ENCODE peak calls at places on chromosomes 7 and 10, in five cellular contexts. J, O, D, C and Q are unnamed samples.

GRCh38 chr7:78063758-78064157 is 265.2 kb downstream of the PHTF2 start:
- DNase-seq in J (no peak), O (no peak), D (no peak), C (no peak), Q (no peak)

GRCh38 chr10:129940617-129941198 is 23.4 kb downstream of the EBF3 start:
- DNase-seq in J (no peak), O (no peak), D (no peak), C (no peak), Q (no peak)

GRCh38 chr7:41097501-41097900 is 605.4 kb downstream of the INHBA start:
- DNase-seq in J (no peak), O (peak; percentile 61), D (no peak), C (no peak), Q (no peak)

GRCh38 chr7:98250789-98251188 is 1.2 kb downstream of the TECPR1 start:
- DNase-seq in J (no peak), O (no peak), D (no peak), C (peak; percentile 31), Q (no peak)

GRCh38 chr10:100728928-100729876 is 16.2 kb upstream of the PAX2 start:
- DNase-seq in J (peak; percentile 86), O (no peak), D (peak; percentile 41), C (no peak), Q (peak; percentile 18)

GRCh38 chr10:129773359-129773990 is 190.6 kb downstream of the EBF3 start:
- DNase-seq in J (no peak), O (no peak), D (peak; percentile 49), C (no peak), Q (no peak)

GRCh38 chr10:10865303-10865702 is 152.4 kb upstream of the CELF2 start:
- DNase-seq in J (no peak), O (no peak), D (no peak), C (no peak), Q (no peak)

GRCh38 chr7:98870807-98871491 is 1.1 kb upstream of the TMEM130 start:
- DNase-seq in J (no peak), O (no peak), D (peak; percentile 54), C (no peak), Q (no peak)

GRCh38 chr7:148882192-148882591 is 1.9 kb downstream of the EZH2 start:
- DNase-seq in J (no peak), O (no peak), D (no peak), C (no peak), Q (no peak)

GRCh38 chr10:132122939-132123445 is 57.2 kb downstream of the JAKMIP3 start:
- DNase-seq in J (no peak), O (no peak), D (no peak), C (no peak), Q (no peak)

GRCh38 chr10:128612631-128613030 is 486.4 kb upstream of the MKI67 start:
- DNase-seq in J (no peak), O (no peak), D (no peak), C (no peak), Q (no peak)

GRCh38 chr10:78960316-78960800 is 108.4 kb upstream of the ZMIZ1 start:
- DNase-seq in J (no peak), O (no peak), D (no peak), C (no peak), Q (no peak)

GRCh38 chr7:151877911-151878835 is 1.3 kb upstream of the PRKAG2 start:
- DNase-seq in J (peak; percentile 46), O (no peak), D (no peak), C (no peak), Q (no peak)